ENCODE peak calls at places on chromosomes 4 and X, in five cellular contexts. B is H9, L is nephron progenitor cell, N is Daoy, I is substantia nigra. K is an unnamed sample.

GRCh38 chr4:145618210-145618911 is 824 bp upstream of the MMAA start:
- DNase-seq in N (peak), L (peak), B (no peak), I (no peak), K (no peak)

GRCh38 chrX:54473993-54474859 is 21.8 kb downstream of the FGD1 start:
- DNase-seq in L (no peak), N (peak), I (no peak), B (no peak), K (no peak)

GRCh38 chr4:176499518-176499917 is 179.8 kb downstream of the SPCS3 start:
- DNase-seq in I (no peak), B (no peak), N (no peak), L (no peak), K (no peak)

GRCh38 chrX:43239356-43239755 is 416.7 kb upstream of the MAOA start:
- DNase-seq in B (no peak), N (no peak), L (no peak), I (no peak), K (peak)

GRCh38 chr4:3245676-3246075 is 3.3 kb upstream of the MSANTD1 start:
- DNase-seq in L (no peak), I (no peak), N (no peak), B (no peak), K (no peak)

GRCh38 chr4:6115746-6116586 is 84.4 kb downstream of the JAKMIP1 start:
- DNase-seq in N (no peak), L (no peak), B (no peak), I (no peak), K (no peak)

GRCh38 chrX:20680998-20681397 is 414.3 kb upstream of the RPS6KA3 start:
- DNase-seq in I (no peak), N (no peak), L (no peak), B (no peak), K (peak)

GRCh38 chr4:102392033-102392744 is 46.9 kb upstream of the SLC39A8 start:
- DNase-seq in B (no peak), L (no peak), I (no peak), N (no peak), K (no peak)

GRCh38 chr4:145619639-145619996 is 433 bp downstream of the MMAA start:
- DNase-seq in I (no peak), N (peak), L (no peak), B (no peak), K (peak)

GRCh38 chr4:82851902-82852750 is 38.8 kb downstream of the SEC31A start:
- DNase-seq in I (no peak), N (peak), L (no peak), B (no peak), K (peak)

GRCh38 chr4:119865789-119866188 is 200.9 kb downstream of the MAD2L1 start:
- DNase-seq in L (no peak), B (no peak), I (no peak), N (no peak), K (no peak)

K was measured in cardiac muscle cell.